ENCODE peak calls at places on chromosomes 3 and 15, in five cellular contexts. One of them, this sample, is unnamed.

GRCh38 chr3:194322701-194323174 is 28.4 kb downstream of the CPN2 start:
- DNase-seq in mesenchymal stem cell: peak
- DNase-seq in H9: peak
- DNase-seq in H1: no peak
- DNase-seq in trophoblast cell: peak
- DNase-seq in this sample: no peak

GRCh38 chr15:54776410-54776809 is 420.3 kb downstream of the RSL24D1 start:
- DNase-seq in mesenchymal stem cell: no peak
- DNase-seq in H9: no peak
- DNase-seq in H1: no peak
- DNase-seq in trophoblast cell: no peak
- DNase-seq in this sample: no peak

GRCh38 chr3:186318135-186318534 is 43.9 kb downstream of the DGKG start:
- DNase-seq in mesenchymal stem cell: peak
- DNase-seq in H9: no peak
- DNase-seq in H1: no peak
- DNase-seq in trophoblast cell: no peak
- DNase-seq in this sample: no peak

GRCh38 chr3:54756330-54756731 is 171.5 kb downstream of the LRTM1 start:
- DNase-seq in mesenchymal stem cell: peak
- DNase-seq in H9: no peak
- DNase-seq in H1: no peak
- DNase-seq in trophoblast cell: no peak
- DNase-seq in this sample: no peak

GRCh38 chr3:7062714-7063113 is 201.8 kb downstream of the GRM7 start:
- DNase-seq in mesenchymal stem cell: no peak
- DNase-seq in H9: no peak
- DNase-seq in H1: no peak
- DNase-seq in trophoblast cell: no peak
- DNase-seq in this sample: no peak

GRCh38 chr3:192091831-192092230 is 630.9 kb downstream of the PYDC2 start:
- DNase-seq in mesenchymal stem cell: no peak
- DNase-seq in H9: no peak
- DNase-seq in H1: no peak
- DNase-seq in trophoblast cell: peak
- DNase-seq in this sample: no peak

GRCh38 chr3:39412668-39413260 is 6.2 kb downstream of the RPSA start:
- DNase-seq in mesenchymal stem cell: no peak
- DNase-seq in H9: no peak
- DNase-seq in H1: no peak
- DNase-seq in trophoblast cell: no peak
- DNase-seq in this sample: no peak

GRCh38 chr3:67381667-67382272 is 272.6 kb downstream of the SUCLG2 start:
- DNase-seq in mesenchymal stem cell: peak
- DNase-seq in H9: no peak
- DNase-seq in H1: no peak
- DNase-seq in trophoblast cell: peak
- DNase-seq in this sample: peak

GRCh38 chr15:43517354-43518072 is at the start of gene MAP1A:
- DNase-seq in mesenchymal stem cell: peak
- DNase-seq in H9: peak
- DNase-seq in H1: peak
- DNase-seq in trophoblast cell: no peak
- DNase-seq in this sample: no peak

GRCh38 chr3:36944012-36944640 is 728 bp downstream of the TRANK1 start:
- DNase-seq in mesenchymal stem cell: peak
- DNase-seq in H9: peak
- DNase-seq in H1: no peak
- DNase-seq in trophoblast cell: peak
- DNase-seq in this sample: peak

GRCh38 chr3:22091329-22091728 is 340.3 kb upstream of the ZNF385D start:
- DNase-seq in mesenchymal stem cell: no peak
- DNase-seq in H9: no peak
- DNase-seq in H1: no peak
- DNase-seq in trophoblast cell: no peak
- DNase-seq in this sample: no peak

GRCh38 chr15:77002954-77003912 is 8.3 kb downstream of the PSTPIP1 start:
- DNase-seq in mesenchymal stem cell: no peak
- DNase-seq in H9: no peak
- DNase-seq in H1: no peak
- DNase-seq in trophoblast cell: peak
- DNase-seq in this sample: no peak

GRCh38 chr3:65730449-65730848 is 308.3 kb downstream of the MAGI1 start:
- DNase-seq in mesenchymal stem cell: no peak
- DNase-seq in H9: no peak
- DNase-seq in H1: no peak
- DNase-seq in trophoblast cell: no peak
- DNase-seq in this sample: no peak

GRCh38 chr3:179962617-179963387 is 73.9 kb downstream of the PEX5L start:
- DNase-seq in mesenchymal stem cell: no peak
- DNase-seq in H9: no peak
- DNase-seq in H1: no peak
- DNase-seq in trophoblast cell: no peak
- DNase-seq in this sample: no peak

GRCh38 chr15:70629735-70630273 is 133.6 kb downstream of the UACA start:
- DNase-seq in mesenchymal stem cell: no peak
- DNase-seq in H9: no peak
- DNase-seq in H1: no peak
- DNase-seq in trophoblast cell: no peak
- DNase-seq in this sample: no peak

GRCh38 chr15:64681424-64682024 is 93.9 kb downstream of the RBPMS2 start:
- DNase-seq in mesenchymal stem cell: peak
- DNase-seq in H9: peak
- DNase-seq in H1: no peak
- DNase-seq in trophoblast cell: peak
- DNase-seq in this sample: peak

GRCh38 chr15:77974098-77974414 is 103.5 kb downstream of the TBC1D2B start:
- DNase-seq in mesenchymal stem cell: peak
- DNase-seq in H9: no peak
- DNase-seq in H1: peak
- DNase-seq in trophoblast cell: no peak
- DNase-seq in this sample: no peak

GRCh38 chr3:27559835-27560234 is 75.7 kb upstream of the SLC4A7 start:
- DNase-seq in mesenchymal stem cell: no peak
- DNase-seq in H9: no peak
- DNase-seq in H1: no peak
- DNase-seq in trophoblast cell: peak
- DNase-seq in this sample: no peak

GRCh38 chr15:80577552-80578205 is 117.4 kb upstream of the ABHD17C start:
- DNase-seq in mesenchymal stem cell: no peak
- DNase-seq in H9: peak
- DNase-seq in H1: no peak
- DNase-seq in trophoblast cell: no peak
- DNase-seq in this sample: no peak

GRCh38 chr3:39189150-39189510 is 3.3 kb downstream of the XIRP1 start:
- DNase-seq in mesenchymal stem cell: no peak
- DNase-seq in H9: peak
- DNase-seq in H1: no peak
- DNase-seq in trophoblast cell: no peak
- DNase-seq in this sample: no peak

GRCh38 chr3:57815034-57815433 is 58.9 kb downstream of the SLMAP start:
- DNase-seq in mesenchymal stem cell: no peak
- DNase-seq in H9: no peak
- DNase-seq in H1: no peak
- DNase-seq in trophoblast cell: no peak
- DNase-seq in this sample: no peak

GRCh38 chr3:100103558-100104441 is 10.5 kb downstream of the FILIP1L start:
- DNase-seq in mesenchymal stem cell: peak
- DNase-seq in H9: no peak
- DNase-seq in H1: no peak
- DNase-seq in trophoblast cell: no peak
- DNase-seq in this sample: no peak

GRCh38 chr3:117144832-117145231 is 435.3 kb downstream of the TUSC7 start:
- DNase-seq in mesenchymal stem cell: no peak
- DNase-seq in H9: no peak
- DNase-seq in H1: no peak
- DNase-seq in trophoblast cell: no peak
- DNase-seq in this sample: no peak

GRCh38 chr15:51484781-51485180 is 137.8 kb downstream of the DMXL2 start:
- DNase-seq in mesenchymal stem cell: no peak
- DNase-seq in H9: no peak
- DNase-seq in H1: no peak
- DNase-seq in trophoblast cell: no peak
- DNase-seq in this sample: no peak

GRCh38 chr3:57234613-57235575 is 7.4 kb downstream of the APPL1 start:
- DNase-seq in mesenchymal stem cell: no peak
- DNase-seq in H9: no peak
- DNase-seq in H1: no peak
- DNase-seq in trophoblast cell: no peak
- DNase-seq in this sample: no peak

GRCh38 chr3:14725564-14726420 is 50.9 kb downstream of the C3orf20 start:
- DNase-seq in mesenchymal stem cell: peak
- DNase-seq in H9: no peak
- DNase-seq in H1: no peak
- DNase-seq in trophoblast cell: no peak
- DNase-seq in this sample: no peak

GRCh38 chr15:73596214-73596613 is 37.0 kb downstream of the NPTN start:
- DNase-seq in mesenchymal stem cell: peak
- DNase-seq in H9: no peak
- DNase-seq in H1: no peak
- DNase-seq in trophoblast cell: peak
- DNase-seq in this sample: no peak

GRCh38 chr3:165643433-165643824 is 193.8 kb downstream of the BCHE start:
- DNase-seq in mesenchymal stem cell: peak
- DNase-seq in H9: no peak
- DNase-seq in H1: no peak
- DNase-seq in trophoblast cell: no peak
- DNase-seq in this sample: no peak

GRCh38 chr3:50473768-50474167 is 29.7 kb downstream of the CACNA2D2 start:
- DNase-seq in mesenchymal stem cell: no peak
- DNase-seq in H9: no peak
- DNase-seq in H1: no peak
- DNase-seq in trophoblast cell: no peak
- DNase-seq in this sample: no peak

GRCh38 chr3:10738688-10739372 is 77.2 kb upstream of the SLC6A11 start:
- DNase-seq in mesenchymal stem cell: peak
- DNase-seq in H9: peak
- DNase-seq in H1: peak
- DNase-seq in trophoblast cell: peak
- DNase-seq in this sample: peak

DNA sequence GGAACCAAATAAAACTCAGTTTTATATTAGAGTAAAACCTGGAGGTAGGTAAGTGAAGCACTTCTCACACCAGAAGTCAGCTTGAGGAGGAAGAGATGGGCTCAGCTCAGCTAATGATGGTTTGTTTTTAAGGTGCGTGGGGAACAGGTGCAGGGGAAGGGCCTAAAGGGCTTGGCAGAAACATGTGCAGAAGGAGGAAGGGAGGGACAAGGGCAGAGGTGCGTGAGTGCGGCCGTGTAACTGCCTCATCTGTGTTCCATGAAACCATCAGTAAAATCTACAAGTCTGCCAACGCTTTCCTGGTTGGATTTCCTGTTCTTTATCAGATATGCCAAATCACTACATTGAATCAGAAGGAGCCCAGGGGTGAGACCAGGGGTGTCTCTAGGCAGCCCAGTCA is 19.9 kb downstream of the FYCO1 start:
- DNase-seq in mesenchymal stem cell: no peak
- DNase-seq in H9: no peak
- DNase-seq in H1: no peak
- DNase-seq in trophoblast cell: no peak
- DNase-seq in this sample: no peak
- H2BK5ac ChIP-seq in mesenchymal stem cell: no peak
- H2BK5ac ChIP-seq in H9: no peak
- H2BK5ac ChIP-seq in H1: no peak
- H2BK5ac ChIP-seq in trophoblast cell: no peak
- H2BK5ac ChIP-seq in this sample: no peak

GRCh38 chr3:38098376-38098723 is 38.6 kb downstream of the ACAA1 start:
- DNase-seq in mesenchymal stem cell: no peak
- DNase-seq in H9: no peak
- DNase-seq in H1: no peak
- DNase-seq in trophoblast cell: no peak
- DNase-seq in this sample: no peak

GRCh38 chr3:38102073-38102844 is 34.7 kb downstream of the ACAA1 start:
- DNase-seq in mesenchymal stem cell: no peak
- DNase-seq in H9: no peak
- DNase-seq in H1: no peak
- DNase-seq in trophoblast cell: no peak
- DNase-seq in this sample: no peak

GRCh38 chr3:38097446-38098375 is 39.2 kb downstream of the ACAA1 start:
- DNase-seq in mesenchymal stem cell: no peak
- DNase-seq in H9: peak
- DNase-seq in H1: no peak
- DNase-seq in trophoblast cell: no peak
- DNase-seq in this sample: no peak

GRCh38 chr3:38095687-38096483 is 41.0 kb downstream of the ACAA1 start:
- DNase-seq in mesenchymal stem cell: no peak
- DNase-seq in H9: no peak
- DNase-seq in H1: no peak
- DNase-seq in trophoblast cell: no peak
- DNase-seq in this sample: no peak

GRCh38 chr3:38099518-38099917 is 37.4 kb downstream of the ACAA1 start:
- DNase-seq in mesenchymal stem cell: no peak
- DNase-seq in H9: peak
- DNase-seq in H1: no peak
- DNase-seq in trophoblast cell: no peak
- DNase-seq in this sample: peak
- H2BK12ac ChIP-seq in mesenchymal stem cell: no peak
- H2BK12ac ChIP-seq in H9: no peak
- H2BK12ac ChIP-seq in H1: no peak
- H2BK12ac ChIP-seq in trophoblast cell: no peak
- H2BK12ac ChIP-seq in this sample: no peak

GRCh38 chr3:172135185-172135584 is 95.8 kb downstream of the FNDC3B start:
- DNase-seq in mesenchymal stem cell: no peak
- DNase-seq in H9: no peak
- DNase-seq in H1: no peak
- DNase-seq in trophoblast cell: no peak
- DNase-seq in this sample: no peak
- H2BK5ac ChIP-seq in mesenchymal stem cell: no peak
- H2BK5ac ChIP-seq in H9: no peak
- H2BK5ac ChIP-seq in H1: peak
- H2BK5ac ChIP-seq in trophoblast cell: no peak
- H2BK5ac ChIP-seq in this sample: no peak

DNA sequence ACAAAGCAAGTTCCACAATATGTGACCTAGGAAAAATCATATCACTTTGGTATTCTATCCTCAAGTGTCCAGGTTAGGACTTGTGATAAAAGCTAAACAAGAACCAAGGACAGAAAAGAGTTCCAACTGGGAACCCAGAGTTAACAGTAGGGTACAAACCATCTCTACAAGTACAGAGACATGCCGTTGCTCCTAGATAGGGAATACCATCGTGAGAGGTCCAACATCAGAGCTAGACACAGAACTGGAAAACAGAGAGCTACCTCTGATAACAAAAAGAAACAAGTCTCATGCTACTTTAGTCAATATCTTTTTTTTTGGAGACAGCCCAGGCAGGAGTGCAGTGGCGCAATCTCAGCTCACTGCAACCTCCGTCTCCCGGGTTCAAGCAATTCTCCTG is 37.8 kb downstream of the SMARCC1 start:
- DNase-seq in mesenchymal stem cell: no peak
- DNase-seq in H9: no peak
- DNase-seq in H1: no peak
- DNase-seq in trophoblast cell: no peak
- DNase-seq in this sample: no peak
- H2BK12ac ChIP-seq in mesenchymal stem cell: no peak
- H2BK12ac ChIP-seq in H9: no peak
- H2BK12ac ChIP-seq in H1: no peak
- H2BK12ac ChIP-seq in trophoblast cell: no peak
- H2BK12ac ChIP-seq in this sample: no peak

GRCh38 chr15:90954712-90955671 is at the start of gene RCCD1:
- DNase-seq in mesenchymal stem cell: peak
- DNase-seq in H9: peak
- DNase-seq in H1: peak
- DNase-seq in trophoblast cell: peak
- DNase-seq in this sample: peak
- H2BK5ac ChIP-seq in mesenchymal stem cell: peak
- H2BK5ac ChIP-seq in H9: no peak
- H2BK5ac ChIP-seq in H1: peak
- H2BK5ac ChIP-seq in trophoblast cell: peak
- H2BK5ac ChIP-seq in this sample: peak